ENCODE peak calls at places on chromosomes 1 and 21, in eight cellular contexts. P, D, F, Q, V, S, W and U are unnamed samples.

GRCh38 chr1:17265162-17265561 is 16.3 kb downstream of the PADI3 start:
- DNase-seq in W (peak), D (no peak), Q (no peak), F (no peak), P (no peak), S (no peak), V (no peak), U (peak)

GRCh38 chr21:34593423-34593822 is 21.5 kb downstream of the RCAN1 start:
- DNase-seq in D (no peak), Q (no peak), S (no peak), W (no peak), P (no peak), V (no peak), F (no peak), U (no peak)

GRCh38 chr1:241413974-241414373 is 57.0 kb upstream of the RGS7 start:
- DNase-seq in D (no peak), S (no peak), V (no peak), P (no peak), W (no peak), F (no peak), Q (no peak), U (no peak)

GRCh38 chr1:20255666-20256065 is 35.0 kb upstream of the VWA5B1 start:
- DNase-seq in W (peak), V (no peak), D (no peak), Q (no peak), F (peak), P (no peak), S (peak), U (peak)

GRCh38 chr1:119617751-119618691 is 30.0 kb downstream of the ZNF697 start:
- DNase-seq in P (no peak), D (no peak), Q (no peak), S (no peak), F (no peak), W (no peak), V (no peak), U (no peak)

GRCh38 chr1:226943156-226943555 is 3.1 kb downstream of the COQ8A start:
- DNase-seq in D (no peak), S (no peak), P (no peak), W (no peak), Q (no peak), V (no peak), F (no peak), U (no peak)

GRCh38 chr21:45545691-45546531 is 3.7 kb upstream of the SLC19A1 start:
- DNase-seq in Q (no peak), V (no peak), F (no peak), D (peak), W (no peak), P (no peak), S (no peak), U (no peak)

GRCh38 chr1:10897981-10898728 is 101.7 kb upstream of the CASZ1 start:
- DNase-seq in S (no peak), W (no peak), Q (no peak), F (peak), D (no peak), V (no peak), P (no peak), U (no peak)

GRCh38 chr21:21147374-21147745 is 149.2 kb downstream of the NCAM2 start:
- DNase-seq in D (no peak), F (no peak), W (no peak), P (no peak), V (no peak), S (no peak), Q (no peak), U (no peak)

GRCh38 chr1:22317231-22317919 is 134.3 kb upstream of the ZBTB40 start:
- DNase-seq in S (no peak), W (peak), V (no peak), D (no peak), Q (no peak), F (peak), P (no peak), U (peak)

GRCh38 chr1:213905315-213905714 is 82.5 kb upstream of the PROX1 start:
- DNase-seq in F (no peak), V (no peak), D (no peak), S (no peak), W (no peak), P (no peak), Q (no peak), U (no peak)

GRCh38 chr21:18369115-18369514 is 34.5 kb downstream of the TMPRSS15 start:
- DNase-seq in V (no peak), S (no peak), P (no peak), W (no peak), D (no peak), Q (no peak), F (peak), U (no peak)

GRCh38 chr1:7783826-7784491 is at the start of gene PER3:
- DNase-seq in Q (peak), S (peak), F (peak), V (peak), D (peak), W (peak), P (peak), U (peak)

GRCh38 chr1:222555992-222556615 is 8.2 kb upstream of the HHIPL2 start:
- DNase-seq in F (no peak), W (no peak), Q (no peak), V (no peak), D (no peak), S (no peak), P (no peak), U (no peak)